ENCODE peak calls at places on chromosome 16, in eight cellular contexts. M, Y, J, U, C, T, R and I are unnamed samples.

GRCh38 chr16:27450836-27451341 is 48.9 kb downstream of the IL21R start:
- DNase-seq in T (peak; percentile 72), C (no peak), M (peak; percentile 44), R (no peak), U (no peak), Y (peak; percentile 31), J (peak; percentile 61), I (no peak)

GRCh38 chr16:25895371-25895770 is 203.6 kb downstream of the HS3ST4 start:
- DNase-seq in Y (no peak), J (no peak), R (no peak), M (no peak), U (no peak), C (no peak), T (no peak), I (no peak)

GRCh38 chr16:20321671-20322070 is 5.6 kb downstream of the GP2 start:
- DNase-seq in U (no peak), T (no peak), M (no peak), R (no peak), C (no peak), Y (no peak), J (no peak), I (no peak)

GRCh38 chr16:68642436-68643064 is 2.6 kb upstream of the CDH3 start:
- DNase-seq in U (no peak), T (no peak), M (peak; percentile 89), J (no peak), R (no peak), C (no peak), Y (no peak), I (no peak)

GRCh38 chr16:85851034-85851780 is 47.8 kb upstream of the IRF8 start:
- DNase-seq in Y (no peak), T (no peak), U (no peak), R (no peak), J (no peak), C (no peak), M (no peak), I (no peak)

GRCh38 chr16:58589311-58589890 is 40.2 kb downstream of the CNOT1 start:
- DNase-seq in C (no peak), J (no peak), M (no peak), T (no peak), Y (no peak), R (no peak), U (no peak), I (no peak)

GRCh38 chr16:24854607-24855171 is 8.9 kb downstream of the SLC5A11 start:
- DNase-seq in Y (no peak), M (no peak), T (no peak), C (no peak), J (no peak), U (no peak), R (no peak), I (no peak)

GRCh38 chr16:19625039-19625438 is 69.5 kb downstream of the VPS35L start:
- DNase-seq in J (no peak), C (no peak), U (no peak), T (no peak), R (no peak), M (no peak), Y (no peak), I (no peak)

GRCh38 chr16:65111306-65111705 is 10.6 kb downstream of the CDH11 start:
- DNase-seq in J (no peak), M (no peak), U (no peak), T (no peak), Y (no peak), R (no peak), C (no peak), I (no peak)

GRCh38 chr16:73058616-73059409 is 10.9 kb upstream of the ZFHX3 start:
- DNase-seq in R (no peak), T (peak; percentile 54), J (no peak), Y (peak; percentile 71), C (no peak), U (peak; percentile 20), M (peak; percentile 83), I (peak; percentile 72)

GRCh38 chr16:58047557-58048348 is 22.2 kb downstream of the MMP15 start:
- DNase-seq in Y (no peak), T (no peak), J (no peak), R (no peak), U (no peak), M (peak; percentile 79), C (no peak), I (no peak)

GRCh38 chr16:10206865-10207264 is 24.6 kb upstream of the GRIN2A start:
- DNase-seq in U (no peak), R (no peak), J (no peak), T (no peak), Y (no peak), C (no peak), M (no peak), I (no peak)

GRCh38 chr16:69413045-69413664 is 11.3 kb upstream of the CYB5B start:
- DNase-seq in C (no peak), R (no peak), Y (no peak), J (no peak), T (no peak), U (no peak), M (no peak), I (no peak)

GRCh38 chr16:50252082-50252611 is 14.2 kb upstream of the ADCY7 start:
- DNase-seq in J (no peak), M (no peak), R (no peak), C (no peak), U (no peak), T (no peak), Y (no peak), I (no peak)

GRCh38 chr16:79768594-79768993 is 168.1 kb upstream of the MAF start:
- DNase-seq in C (no peak), T (no peak), Y (no peak), M (no peak), U (no peak), J (no peak), R (no peak), I (no peak)

GRCh38 chr16:11833951-11834695 is 17.2 kb downstream of the RSL1D1 start:
- DNase-seq in Y (peak; percentile 67), J (no peak), C (no peak), R (peak; percentile 17), M (no peak), U (no peak), T (no peak), I (no peak)

GRCh38 chr16:29992371-29992967 is 2.9 kb downstream of the HIRIP3 start:
- DNase-seq in C (no peak), R (no peak), M (no peak), T (no peak), U (no peak), Y (peak; percentile 64), J (no peak), I (no peak)

GRCh38 chr16:491225-491919 is 36.1 kb upstream of the CAPN15 start:
- DNase-seq in C (no peak), U (no peak), T (no peak), Y (no peak), R (no peak), M (peak; percentile 73), J (no peak), I (no peak)